ENCODE peak calls at places on chromosomes 1 and 21, in seven cellular contexts. A is PC-3; W is SJSA1; J is right atrium auricular region; R is heart left ventricle; Y is mesenchymal stem cell; O is CD8-positive, alpha-beta T cell. F is an unnamed sample. For H3K4me1, the result is how much of the 10 kb centered on the place peaks cover.

GRCh38 chr1:24206516-24207394 is 19.7 kb upstream of the IFNLR1 start:
- DNase-seq in A (peak), W (no peak), J (no peak), R (no peak), Y (no peak), O (no peak), F (no peak)

GRCh38 chr21:38793060-38793459 is 12.7 kb upstream of the ETS2 start:
- DNase-seq in A (no peak), W (no peak), J (no peak), R (no peak), Y (no peak), O (no peak), F (no peak)

GRCh38 chr1:209549384-209550001 is 34.0 kb upstream of the CAMK1G start:
- DNase-seq in A (no peak), W (no peak), J (no peak), R (no peak), Y (no peak), O (no peak), F (peak)

GRCh38 chr1:114369930-114370329 is 141.1 kb downstream of the TRIM33 start:
- DNase-seq in A (no peak), W (no peak), J (no peak), R (no peak), Y (peak), O (no peak), F (no peak)

GRCh38 chr1:196407358-196408041 is 200.7 kb downstream of the KCNT2 start:
- DNase-seq in A (no peak), W (peak), J (no peak), R (no peak), Y (peak), O (no peak), F (peak)

GRCh38 chr1:39646232-39647081 is 7.0 kb upstream of the HEYL start:
- DNase-seq in A (no peak), W (peak), J (peak), R (peak), Y (peak), O (no peak), F (peak)

GRCh38 chr1:62439652-62440371 is 3.0 kb downstream of the USP1 start:
- DNase-seq in A (no peak), W (no peak), J (no peak), R (no peak), Y (peak), O (no peak), F (no peak)

GRCh38 chr1:6350416-6351088 is 43.0 kb downstream of the ACOT7 start:
- DNase-seq in A (peak), W (no peak), J (no peak), R (peak), Y (no peak), O (no peak), F (no peak)

GRCh38 chr1:47409311-47410085 is 6.6 kb upstream of the FOXE3 start:
- DNase-seq in A (no peak), W (peak), J (no peak), R (no peak), Y (no peak), O (no peak), F (peak)

GRCh38 chr1:245986404-245987221 is 520.5 kb downstream of the SMYD3 start:
- DNase-seq in A (peak), W (peak), J (no peak), R (no peak), Y (peak), O (no peak), F (peak)

GRCh38 chr1:241639653-241640148 is 468 bp downstream of the CHML start:
- DNase-seq in A (no peak), W (peak), J (no peak), R (peak), Y (peak), O (peak), F (peak)

GRCh38 chr1:185627136-185627535 is 107.1 kb upstream of the HMCN1 start:
- DNase-seq in A (no peak), W (no peak), J (no peak), R (no peak), Y (no peak), O (no peak), F (no peak)

GRCh38 chr1:7478797-7479499 is 292.1 kb upstream of the VAMP3 start:
- DNase-seq in A (no peak), W (no peak), J (peak), R (peak), Y (peak), O (no peak), F (no peak)

GRCh38 chr1:88890790-88891317 is 513 bp downstream of the GTF2B start:
- DNase-seq in A (peak), W (no peak), J (no peak), R (no peak), Y (peak), O (peak), F (peak)

GRCh38 chr21:35616090-35616489 is 444.2 kb downstream of the SETD4 start:
- DNase-seq in A (peak), W (peak), J (no peak), R (no peak), Y (peak), O (no peak), F (peak)

GRCh38 chr1:42758641-42759040 is 8.2 kb downstream of the P3H1 start:
- DNase-seq in A (no peak), W (no peak), J (no peak), R (no peak), Y (no peak), O (no peak), F (no peak)

GRCh38 chr21:42671778-42672593 is 18.6 kb downstream of the PDE9A start:
- DNase-seq in A (peak), W (peak), J (no peak), R (no peak), Y (peak), O (no peak), F (peak)
- H3K4me1 ChIP-seq in A (under half), W (under half), J (under half), R (under half), Y (under half), O (under half), F (under half)

DNA sequence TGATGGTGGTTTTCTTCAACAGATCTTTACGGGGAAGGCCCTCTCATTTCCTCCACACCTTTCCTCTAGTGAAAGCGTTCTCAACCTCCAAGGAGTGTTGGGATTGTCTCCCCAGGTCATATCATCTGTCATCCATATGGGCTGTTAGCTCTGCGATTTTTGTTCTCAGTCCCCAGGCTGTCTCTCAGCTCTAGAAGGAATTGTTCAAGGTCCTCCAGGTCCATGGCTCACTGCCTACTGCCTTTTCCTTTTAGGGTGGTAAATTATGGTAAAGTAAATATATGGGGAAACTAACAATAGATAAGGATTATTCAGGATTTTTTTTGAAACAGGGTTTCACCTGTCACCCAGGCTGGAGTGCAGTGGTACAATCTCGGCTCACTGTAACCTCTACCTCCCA is 37.6 kb downstream of the ELF3 start:
- DNase-seq in A (no peak), W (no peak), J (no peak), R (no peak), Y (no peak), O (no peak), F (no peak)
- H3K27ac ChIP-seq in A (peak), W (no peak), J (no peak), R (no peak), Y (no peak), O (no peak), F (no peak)

DNA sequence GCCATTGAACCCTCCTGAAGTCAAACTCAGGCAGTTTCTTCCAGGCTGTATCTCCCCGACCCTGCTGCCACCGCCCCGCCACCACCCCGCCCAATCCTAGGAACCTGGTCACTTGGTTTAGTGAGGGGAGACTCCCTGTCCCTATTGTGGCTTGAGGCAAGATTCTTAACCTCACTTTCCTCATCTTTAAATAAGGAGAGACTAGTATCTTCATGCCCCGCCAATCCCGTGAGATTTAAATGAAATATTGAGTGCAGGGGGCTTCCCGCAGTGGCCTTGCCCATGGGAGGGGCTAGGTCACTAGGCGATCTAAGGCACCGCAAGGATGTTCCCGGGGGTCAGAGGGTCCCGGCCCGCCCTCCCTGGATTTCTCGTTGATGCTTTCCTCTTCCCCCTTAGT is 998 bp downstream of the KDF1 start:
- DNase-seq in A (no peak), W (no peak), J (no peak), R (no peak), Y (no peak), O (no peak), F (no peak)
- H3K4me3 ChIP-seq in A (peak), W (no peak), J (no peak), R (peak), Y (no peak), O (peak), F (no peak)

GRCh38 chr1:154556422-154556821 is 2.0 kb downstream of the UBE2Q1 start:
- DNase-seq in A (no peak), W (no peak), J (no peak), R (peak), Y (peak), O (no peak), F (no peak)
- H3K4me1 ChIP-seq in A (under half), W (under half), J (under half), R (under half), Y (under half), O (under half), F (under half)

DNA sequence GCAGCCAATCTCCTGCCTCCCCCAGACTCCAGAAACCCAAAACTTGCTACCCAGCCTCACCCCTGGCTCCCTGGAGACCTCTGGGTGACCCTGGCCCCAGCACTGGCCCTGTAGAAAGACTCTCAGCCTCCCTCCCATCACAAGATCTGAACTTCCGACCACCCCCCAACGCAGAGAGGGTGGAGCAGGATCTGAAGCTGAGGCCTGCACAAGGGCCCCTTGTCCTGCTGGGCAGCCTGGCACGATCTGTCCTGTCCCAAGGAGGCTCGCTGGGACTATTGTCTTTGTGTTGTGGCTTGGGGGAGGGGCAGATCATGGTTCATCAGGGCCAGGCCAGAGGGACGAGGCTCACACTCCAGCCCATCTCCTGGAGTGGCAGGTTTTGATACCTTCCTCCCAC is 20.0 kb downstream of the PHLDA3 start:
- DNase-seq in A (no peak), W (no peak), J (no peak), R (peak), Y (no peak), O (no peak), F (peak)
- H3K27ac ChIP-seq in A (no peak), W (no peak), J (peak), R (peak), Y (no peak), O (no peak), F (peak)